ENCODE peak calls at places on chromosomes 3 and 15, in seven cellular contexts. N is stomach, M is RWPE2, Z is neural progenitor cell, O is thoracic aorta, F is aorta, P is cardiac muscle cell. I is an unnamed sample. For H3K4me1, the result is how much of the 10 kb centered on the place peaks cover.

GRCh38 chr15:75943246-75943645 is 39.6 kb downstream of the FBXO22 start:
- DNase-seq in N (no peak), M (no peak), Z (no peak), O (no peak), F (no peak), P (no peak), I (no peak)

GRCh38 chr3:13219902-13220296 is 146.7 kb upstream of the IQSEC1 start:
- DNase-seq in N (no peak), M (no peak), Z (no peak), O (no peak), F (no peak), P (no peak), I (no peak)

GRCh38 chr15:79310612-79310984 is 314 bp upstream of the TMED3 start:
- DNase-seq in N (no peak), M (no peak), Z (no peak), O (no peak), F (no peak), P (peak), I (no peak)

GRCh38 chr15:56337084-56337725 is 28.0 kb upstream of the TEX9 start:
- DNase-seq in N (no peak), M (no peak), Z (no peak), O (no peak), F (no peak), P (no peak), I (no peak)

GRCh38 chr15:76987896-76988860 is 6.7 kb upstream of the PSTPIP1 start:
- DNase-seq in N (no peak), M (peak), Z (no peak), O (no peak), F (peak), P (no peak), I (no peak)

GRCh38 chr3:142613491-142613890 is 17.3 kb downstream of the PLS1 start:
- DNase-seq in N (no peak), M (no peak), Z (no peak), O (no peak), F (no peak), P (no peak), I (no peak)

GRCh38 chr3:194497799-194498575 is 11.2 kb upstream of the ATP13A3 start:
- DNase-seq in N (no peak), M (no peak), Z (no peak), O (no peak), F (no peak), P (no peak), I (no peak)

GRCh38 chr15:52337198-52337853 is 41.7 kb upstream of the MYO5C start:
- DNase-seq in N (no peak), M (no peak), Z (no peak), O (no peak), F (no peak), P (peak), I (no peak)

GRCh38 chr3:39631136-39631535 is 163.7 kb downstream of the MOBP start:
- DNase-seq in N (no peak), M (no peak), Z (no peak), O (no peak), F (no peak), P (no peak), I (no peak)

GRCh38 chr3:144900366-144900765 is 928.7 kb downstream of the DIPK2A start:
- DNase-seq in N (no peak), M (no peak), Z (no peak), O (no peak), F (no peak), P (no peak), I (no peak)

GRCh38 chr3:151327571-151328198 is 1.7 kb downstream of the P2RY13 start:
- DNase-seq in N (no peak), M (no peak), Z (no peak), O (no peak), F (no peak), P (peak), I (peak)

GRCh38 chr3:172209333-172210321 is 170.2 kb downstream of the FNDC3B start:
- DNase-seq in N (peak), M (no peak), Z (no peak), O (peak), F (peak), P (no peak), I (no peak)

GRCh38 chr3:59320080-59320479 is 270.3 kb upstream of the CFAP20DC start:
- DNase-seq in N (no peak), M (no peak), Z (peak), O (no peak), F (no peak), P (no peak), I (no peak)

GRCh38 chr3:26712211-26713026 is 89.8 kb downstream of the LRRC3B start:
- DNase-seq in N (no peak), M (no peak), Z (peak), O (no peak), F (no peak), P (peak), I (no peak)

GRCh38 chr3:61687206-61687605 is 125.8 kb downstream of the PTPRG start:
- DNase-seq in N (no peak), M (no peak), Z (no peak), O (no peak), F (no peak), P (no peak), I (no peak)

GRCh38 chr15:31024330-31024729 is 32.9 kb upstream of the MTMR10 start:
- DNase-seq in N (no peak), M (peak), Z (peak), O (no peak), F (no peak), P (peak), I (no peak)

GRCh38 chr3:37814547-37814946 is 47.1 kb upstream of the CTDSPL start:
- DNase-seq in N (no peak), M (no peak), Z (peak), O (no peak), F (no peak), P (peak), I (no peak)

GRCh38 chr15:90249123-90249863 is at the start of gene TTLL13:
- DNase-seq in N (peak), M (peak), Z (peak), O (peak), F (peak), P (peak), I (peak)

GRCh38 chr3:150450906-150451305 is 42.8 kb downstream of the TSC22D2 start:
- DNase-seq in N (no peak), M (no peak), Z (no peak), O (no peak), F (no peak), P (peak), I (no peak)

GRCh38 chr15:89243046-89243690 is 611 bp upstream of the FANCI start:
- DNase-seq in N (no peak), M (no peak), Z (no peak), O (no peak), F (no peak), P (peak), I (no peak)

GRCh38 chr3:17352620-17353019 is 389.8 kb downstream of the TBC1D5 start:
- DNase-seq in N (no peak), M (no peak), Z (no peak), O (no peak), F (no peak), P (no peak), I (no peak)

GRCh38 chr3:101676219-101676764 is 640 bp downstream of the ZBTB11 start:
- DNase-seq in N (peak), M (peak), Z (peak), O (peak), F (peak), P (peak), I (peak)

GRCh38 chr15:64209680-64210334 is 47.0 kb upstream of the PPIB start:
- DNase-seq in N (no peak), M (no peak), Z (no peak), O (no peak), F (no peak), P (peak), I (no peak)

GRCh38 chr3:188000361-188000861 is 153.5 kb upstream of the LPP start:
- DNase-seq in N (peak), M (no peak), Z (no peak), O (no peak), F (no peak), P (no peak), I (no peak)

GRCh38 chr3:27607370-27607769 is 114.8 kb downstream of the EOMES start:
- DNase-seq in N (no peak), M (no peak), Z (peak), O (no peak), F (no peak), P (peak), I (no peak)

GRCh38 chr3:112390783-112391641 is 58.1 kb downstream of the CD200 start:
- DNase-seq in N (no peak), M (peak), Z (peak), O (no peak), F (no peak), P (peak), I (no peak)

GRCh38 chr3:53295410-53295809 is 39.6 kb upstream of the TKT start:
- DNase-seq in N (no peak), M (no peak), Z (no peak), O (no peak), F (no peak), P (no peak), I (no peak)

GRCh38 chr15:78097667-78098066 is 5.3 kb downstream of the SH2D7 start:
- DNase-seq in N (no peak), M (peak), Z (no peak), O (no peak), F (peak), P (no peak), I (no peak)

GRCh38 chr15:72599855-72600464 is 54.5 kb upstream of the GOLGA6B start:
- DNase-seq in N (no peak), M (no peak), Z (peak), O (no peak), F (no peak), P (peak), I (peak)

GRCh38 chr15:42289166-42289565 is 15.9 kb upstream of the TMEM87A start:
- DNase-seq in N (no peak), M (no peak), Z (no peak), O (no peak), F (no peak), P (no peak), I (no peak)

GRCh38 chr3:123313889-123314288 is 112.1 kb downstream of the SEC22A start:
- DNase-seq in N (no peak), M (no peak), Z (no peak), O (no peak), F (peak), P (no peak), I (no peak)

GRCh38 chr15:29522373-29523276 is 253.0 kb upstream of the NSMCE3 start:
- DNase-seq in N (no peak), M (no peak), Z (no peak), O (no peak), F (no peak), P (no peak), I (no peak)

GRCh38 chr15:100350434-100351226 is 8.9 kb upstream of the ADAMTS17 start:
- DNase-seq in N (peak), M (no peak), Z (no peak), O (no peak), F (peak), P (peak), I (no peak)

DNA sequence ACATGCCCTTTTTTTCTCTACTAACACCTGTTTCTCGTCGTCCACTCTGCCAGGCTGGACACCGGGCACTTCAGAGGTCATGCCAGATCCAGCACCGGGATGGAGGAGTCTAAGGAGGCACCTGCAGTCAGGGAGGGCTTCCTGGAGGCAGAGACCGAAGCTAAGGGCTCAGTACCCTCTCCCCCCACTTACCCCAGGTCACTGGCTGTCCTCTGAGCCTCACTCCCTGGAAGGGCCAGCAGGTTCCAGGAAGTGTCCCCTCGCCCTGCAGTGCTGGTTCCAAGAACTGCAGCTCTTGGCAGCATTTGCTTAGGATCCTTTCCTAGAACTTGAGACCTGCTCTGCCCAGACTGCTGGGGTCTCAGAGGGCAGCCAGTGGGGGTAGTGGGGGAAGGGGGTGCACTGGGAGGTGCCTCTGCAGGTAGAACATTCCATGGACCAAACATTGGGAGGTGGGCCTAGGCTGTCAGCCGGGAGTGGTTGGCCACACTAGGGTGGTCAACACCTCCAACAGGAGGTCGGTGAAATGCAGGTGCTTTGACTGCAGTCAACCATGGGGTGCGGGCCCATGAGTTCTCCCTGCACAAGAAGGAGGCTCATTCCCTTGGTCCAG is 11.3 kb downstream of the CISH start:
- DNase-seq in N (peak), M (no peak), Z (no peak), O (no peak), F (no peak), P (no peak), I (no peak)
- H3K4me1 ChIP-seq in N (half or more), M (under half), Z (under half), O (under half), F (under half), P (under half), I (half or more)

GRCh38 chr15:92902020-92902419 is 1.9 kb downstream of the CHD2 start:
- DNase-seq in N (no peak), M (no peak), Z (no peak), O (no peak), F (no peak), P (peak), I (no peak)
- H3K4me1 ChIP-seq in N (half or more), M (under half), Z (under half), O (under half), F (under half), P (under half), I (half or more)

GRCh38 chr3:106699093-106699492 is 678.1 kb upstream of the CCDC54 start:
- DNase-seq in N (no peak), M (no peak), Z (peak), O (no peak), F (no peak), P (no peak), I (no peak)
- H3K4me1 ChIP-seq in N (under half), M (under half), Z (under half), O (under half), F (under half), P (under half), I (under half)

GRCh38 chr3:107220538-107220937 is 156.7 kb upstream of the CCDC54 start:
- DNase-seq in N (no peak), M (no peak), Z (no peak), O (no peak), F (no peak), P (no peak), I (no peak)
- H3K4me1 ChIP-seq in N (under half), M (half or more), Z (under half), O (under half), F (under half), P (under half), I (under half)

GRCh38 chr3:50125541-50126286 is 29.4 kb upstream of the SEMA3F start:
- DNase-seq in N (no peak), M (no peak), Z (peak), O (no peak), F (no peak), P (no peak), I (no peak)

GRCh38 chr3:50123394-50124361 is 31.4 kb upstream of the SEMA3F start:
- DNase-seq in N (no peak), M (no peak), Z (no peak), O (no peak), F (no peak), P (no peak), I (no peak)

GRCh38 chr3:50126287-50127211 is 28.6 kb upstream of the SEMA3F start:
- DNase-seq in N (peak), M (no peak), Z (peak), O (no peak), F (no peak), P (peak), I (no peak)

GRCh38 chr3:50122661-50123391 is 32.3 kb upstream of the SEMA3F start:
- DNase-seq in N (no peak), M (no peak), Z (no peak), O (no peak), F (no peak), P (no peak), I (peak)

DNA sequence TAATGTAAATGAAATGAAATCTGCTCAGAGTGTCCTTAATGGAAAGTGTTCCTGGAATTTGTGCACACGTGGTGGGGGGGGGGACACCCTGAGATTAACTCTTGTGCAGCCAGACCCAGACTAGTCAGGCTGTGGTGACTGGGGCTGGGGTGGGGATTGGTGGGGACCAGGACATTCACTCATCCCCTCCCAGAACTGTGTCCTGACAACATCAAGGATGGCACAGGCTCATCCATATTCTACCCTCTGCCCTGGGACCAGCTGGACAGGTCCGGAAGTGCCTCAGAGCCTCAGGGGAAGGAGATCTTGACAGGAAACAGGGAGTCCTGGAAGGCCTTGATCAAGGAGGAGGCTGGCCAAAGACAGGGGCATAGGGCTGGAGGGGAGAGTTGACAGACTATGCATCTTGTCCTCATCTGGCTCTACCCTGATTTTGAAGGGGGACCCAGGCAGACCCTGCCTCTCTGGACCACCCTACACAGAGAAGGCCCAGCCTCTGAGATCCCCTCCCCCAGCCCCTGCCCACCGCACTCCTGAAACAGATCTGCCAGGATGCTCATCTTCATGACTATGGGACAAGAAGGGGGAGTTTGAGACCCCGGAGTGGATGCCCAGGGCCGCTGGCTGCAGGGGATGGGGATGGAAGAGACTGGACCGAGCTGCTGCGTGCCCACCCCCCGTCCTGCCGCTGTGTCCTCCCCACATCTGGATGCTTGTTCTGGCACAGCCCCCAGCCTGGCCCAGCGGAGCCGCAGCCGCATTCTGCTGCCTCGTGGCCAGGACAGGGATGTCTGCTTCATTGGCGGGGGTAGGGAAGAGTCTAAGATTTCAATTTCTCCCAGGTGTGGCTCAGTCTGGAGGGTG is 30.5 kb upstream of the SEMA3F start:
- DNase-seq in N (no peak), M (no peak), Z (no peak), O (no peak), F (no peak), P (peak), I (no peak)
- H3K4me1 ChIP-seq in N (half or more), M (under half), Z (under half), O (under half), F (under half), P (under half), I (under half)

I was measured in CD4-positive, CD25-positive, alpha-beta regulatory T cell.